ENCODE peak calls at places on chromosomes 3 and 15, in nine cellular contexts. R, C, P, L, M, U, Z, J and N are unnamed samples.

GRCh38 chr3:141561426-141562034 is 74.7 kb downstream of the RASA2 start:
- DNase-seq in J (no peak), P (peak), M (peak), L (no peak), Z (no peak), C (no peak), U (peak), R (no peak), N (peak)

GRCh38 chr3:31004025-31004678 is 109.7 kb upstream of the GADL1 start:
- DNase-seq in R (no peak), M (no peak), U (peak), C (no peak), J (no peak), P (peak), L (no peak), Z (no peak), N (peak)

GRCh38 chr3:138946554-138947302 is at the start of the genes FOXL2 and FOXL2NB:
- DNase-seq in J (no peak), L (no peak), Z (no peak), C (peak), P (no peak), U (peak), R (no peak), M (no peak), N (peak)

GRCh38 chr3:18743761-18744160 is 318.6 kb upstream of the SATB1 start:
- DNase-seq in M (no peak), P (no peak), Z (no peak), J (no peak), C (no peak), U (no peak), L (no peak), R (no peak), N (no peak)

GRCh38 chr15:62737551-62737950 is 305.0 kb upstream of the TPM1 start:
- DNase-seq in C (no peak), R (no peak), M (no peak), U (no peak), L (no peak), Z (no peak), P (no peak), J (no peak), N (peak)

GRCh38 chr15:38475361-38475760 is 21.4 kb downstream of the FAM98B start:
- DNase-seq in J (no peak), P (no peak), R (no peak), U (no peak), Z (no peak), M (no peak), C (no peak), L (no peak), N (no peak)

GRCh38 chr15:98803228-98804056 is 155.1 kb downstream of the IGF1R start:
- DNase-seq in U (peak), Z (no peak), P (peak), C (no peak), L (no peak), J (no peak), M (no peak), R (no peak), N (peak)

GRCh38 chr3:160869825-160870224 is 113.8 kb downstream of the PPM1L start:
- DNase-seq in R (peak), Z (no peak), L (peak), U (no peak), M (peak), P (no peak), C (peak), J (no peak), N (no peak)

DNA sequence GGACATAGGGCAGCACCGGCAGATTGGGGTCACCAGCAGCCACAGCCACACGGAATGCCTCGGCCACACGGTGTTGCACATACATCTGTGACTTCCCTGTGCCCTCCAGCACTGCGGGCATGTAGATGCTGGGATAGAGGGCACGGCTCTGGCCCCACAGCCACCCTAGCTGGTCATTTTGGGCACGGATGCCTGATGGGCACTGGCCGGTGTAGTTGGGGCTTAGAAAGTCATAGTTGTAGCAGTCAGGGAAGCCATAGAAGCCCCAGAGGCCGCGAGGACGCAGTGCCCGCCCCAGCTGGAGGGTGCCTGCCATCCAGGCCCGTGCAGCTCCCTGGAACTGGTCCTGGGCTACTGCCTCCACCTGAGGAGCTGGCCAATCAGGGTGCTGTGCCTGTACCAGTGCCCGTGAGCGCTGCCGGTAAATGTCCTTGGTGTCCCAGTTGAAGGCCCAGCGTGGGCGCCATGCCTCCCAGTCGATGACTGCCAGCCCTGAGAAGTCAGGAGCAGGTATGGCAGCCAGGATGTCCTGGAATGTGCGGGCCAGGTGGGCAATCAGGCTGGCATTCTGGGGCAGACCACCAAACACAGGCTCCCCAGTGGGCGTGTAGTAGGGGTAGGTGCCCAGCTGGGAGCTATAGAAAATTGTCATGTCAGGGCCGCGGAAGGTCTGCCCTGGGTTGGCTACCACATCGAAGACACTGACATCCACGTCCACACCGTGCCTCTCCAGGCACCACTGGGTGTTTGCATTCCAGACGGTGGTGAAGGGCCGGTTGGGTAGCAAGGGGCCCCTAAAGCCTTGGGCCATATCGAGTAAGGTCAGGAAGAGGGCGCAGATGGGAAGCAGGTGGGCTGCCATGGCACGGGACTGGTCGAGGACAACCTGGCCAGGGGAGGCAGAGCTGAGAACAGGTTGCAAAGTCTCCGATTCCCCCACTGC is 1.0 kb downstream of the HYAL1 start:
- DNase-seq in C (peak), M (peak), U (no peak), P (no peak), L (no peak), Z (no peak), R (no peak), J (no peak), N (no peak)
- H3K4me3 ChIP-seq in C (peak), M (no peak), U (no peak), P (no peak), L (peak), Z (peak), R (peak), J (peak), N (no peak)

GRCh38 chr3:6785726-6786125 is 75.2 kb upstream of the GRM7 start:
- DNase-seq in M (no peak), J (no peak), P (no peak), R (no peak), Z (no peak), U (peak), L (no peak), C (no peak), N (no peak)

DNA sequence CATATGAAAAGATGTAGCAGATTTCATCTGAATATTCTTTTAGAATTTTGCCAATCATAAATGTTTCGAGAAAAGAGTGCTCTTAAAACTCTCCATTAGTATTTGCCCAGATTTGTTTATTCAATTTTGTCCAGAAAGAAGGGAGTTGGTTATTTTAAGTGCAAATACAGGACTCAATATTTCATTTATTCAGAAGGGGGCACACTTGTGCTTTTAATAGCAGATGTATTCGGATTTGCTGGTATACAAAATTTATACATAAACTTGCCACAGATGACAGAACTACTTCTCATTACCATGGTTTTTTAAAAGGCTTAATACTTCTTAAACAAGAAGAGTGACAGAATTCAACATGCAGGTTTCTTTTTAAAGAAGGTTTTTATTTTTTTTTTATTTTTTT is 69.8 kb upstream of the GRM7 start:
- DNase-seq in Z (no peak), L (no peak), R (no peak), C (no peak), U (peak), M (no peak), P (no peak), J (no peak), N (no peak)
- TF ChIP-seq CTCF in Z (no peak), L (no peak), R (no peak), C (no peak), U (peak), M (no peak), P (no peak), J (no peak), N (no peak)

GRCh38 chr3:184380210-184380626 is 364 bp downstream of the CHRD start:
- DNase-seq in C (peak), P (no peak), Z (no peak), M (peak), U (peak), J (peak), R (no peak), L (peak), N (peak)
- H3K4me3 ChIP-seq in C (peak), P (no peak), Z (peak), M (peak), U (no peak), J (peak), R (peak), L (peak), N (peak)

GRCh38 chr3:20190991-20191390 is 5.0 kb upstream of the SGO1 start:
- DNase-seq in U (no peak), M (no peak), J (no peak), R (no peak), Z (no peak), P (no peak), L (no peak), C (no peak), N (no peak)
- TF ChIP-seq CTCF in U (no peak), M (no peak), J (no peak), R (no peak), Z (no peak), P (peak), L (no peak), C (no peak), N (no peak)

GRCh38 chr3:152298393-152299242 is 29.9 kb downstream of the MBNL1 start:
- DNase-seq in C (peak), J (peak), P (peak), L (peak), Z (no peak), M (peak), R (no peak), U (peak), N (peak)
- H3K4me3 ChIP-seq in C (peak), J (peak), P (peak), L (peak), Z (peak), M (no peak), R (peak), U (peak), N (peak)

GRCh38 chr3:123582315-123582714 is 2.5 kb downstream of the HACD2 start:
- DNase-seq in P (no peak), Z (no peak), J (no peak), C (no peak), M (no peak), L (no peak), R (no peak), U (no peak), N (no peak)

GRCh38 chr3:123584988-123585937 is at the start of gene HACD2:
- DNase-seq in L (peak), R (peak), U (peak), P (peak), Z (peak), C (peak), M (peak), J (peak), N (peak)

GRCh38 chr3:123586131-123586530 is 1.3 kb upstream of the HACD2 start:
- DNase-seq in L (no peak), C (no peak), M (peak), J (peak), P (peak), R (no peak), Z (no peak), U (peak), N (peak)

GRCh38 chr3:123583563-123583962 is 1.3 kb downstream of the HACD2 start:
- DNase-seq in J (no peak), C (no peak), Z (no peak), M (no peak), P (no peak), U (no peak), L (no peak), R (no peak), N (no peak)

DNA sequence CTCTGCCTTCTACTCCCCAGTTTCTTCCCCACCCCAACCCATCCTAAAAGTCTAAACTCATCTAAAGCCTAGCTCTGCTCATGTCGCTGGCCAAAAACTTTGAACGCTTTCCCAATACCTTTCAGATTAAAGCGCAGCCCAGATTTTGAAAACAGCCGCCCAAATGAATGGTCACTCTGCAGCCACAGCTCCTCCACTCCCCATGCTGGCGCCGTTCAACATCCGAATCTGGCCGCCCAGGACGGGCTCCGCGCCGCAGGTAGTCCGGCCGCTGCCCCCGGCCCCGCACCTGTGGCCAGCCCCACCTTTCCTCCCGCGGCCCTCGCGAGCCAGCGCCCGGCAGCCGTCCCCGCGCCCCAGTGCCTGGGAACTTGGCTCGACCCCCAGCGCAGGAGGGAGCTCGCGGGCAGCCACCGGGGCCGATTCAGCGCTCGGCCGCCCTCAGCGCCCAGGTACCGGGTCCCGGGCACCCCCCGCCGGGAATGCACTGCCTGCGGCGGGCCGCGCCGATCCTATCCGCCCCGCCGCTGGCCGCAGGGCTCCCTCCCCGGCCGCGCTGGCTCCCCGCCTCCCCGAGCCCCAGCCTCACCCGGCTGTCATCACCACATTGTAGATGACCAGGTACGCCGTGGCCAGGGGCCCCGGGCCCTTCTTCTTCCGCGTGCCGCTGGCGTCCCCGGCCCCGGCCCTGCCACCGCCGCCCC is 417 bp downstream of the HACD2 start:
- DNase-seq in P (no peak), L (peak), R (peak), Z (no peak), M (no peak), J (peak), C (peak), U (no peak), N (peak)
- TF ChIP-seq CTCF in P (no peak), L (peak), R (no peak), Z (no peak), M (no peak), J (no peak), C (peak), U (no peak), N (no peak)

GRCh38 chr3:178002113-178002512 is 534.1 kb upstream of the KCNMB2 start:
- DNase-seq in R (no peak), C (no peak), J (no peak), L (no peak), Z (no peak), M (no peak), P (no peak), U (no peak), N (no peak)
- H3K4me3 ChIP-seq in R (no peak), C (no peak), J (no peak), L (no peak), Z (no peak), M (no peak), P (no peak), U (no peak), N (no peak)